ENCODE peak calls at places on chromosomes 7 and 10, in five cellular contexts. E is heart right ventricle; M is naive thymus-derived CD4-positive, alpha-beta T cell; T is transverse colon; Q is Panc1. P is an unnamed sample.

GRCh38 chr7:1432411-1433082 is 26.7 kb downstream of the MICALL2 start:
- DNase-seq in E (peak; percentile 78), M (peak; percentile 85), T (peak; percentile 76), Q (peak; percentile 24), P (peak; percentile 73)

GRCh38 chr7:133367561-133367960 is 114.7 kb downstream of the EXOC4 start:
- DNase-seq in E (no peak), M (no peak), T (no peak), Q (no peak), P (no peak)

GRCh38 chr7:1237704-1238255 is 5.1 kb downstream of the UNCX start:
- DNase-seq in E (no peak), M (no peak), T (no peak), Q (no peak), P (no peak)

GRCh38 chr10:110269641-110270318 is 34.9 kb downstream of the SMNDC1 start:
- DNase-seq in E (no peak), M (peak; percentile 29), T (peak; percentile 17), Q (no peak), P (no peak)

GRCh38 chr10:14259696-14260595 is 70.8 kb downstream of the FRMD4A start:
- DNase-seq in E (no peak), M (no peak), T (no peak), Q (no peak), P (no peak)

GRCh38 chr7:122327969-122328368 is 23.4 kb upstream of the FEZF1 start:
- DNase-seq in E (no peak), M (no peak), T (no peak), Q (no peak), P (no peak)

GRCh38 chr10:58465641-58466040 is 47.0 kb upstream of the BICC1 start:
- DNase-seq in E (no peak), M (no peak), T (no peak), Q (no peak), P (no peak)

GRCh38 chr7:142549007-142549406 is 200.3 kb upstream of the PRSS1 start:
- DNase-seq in E (no peak), M (no peak), T (no peak), Q (no peak), P (no peak)

GRCh38 chr10:35942052-35942451 is 300.0 kb upstream of the FZD8 start:
- DNase-seq in E (no peak), M (no peak), T (no peak), Q (no peak), P (no peak)

GRCh38 chr7:39465055-39465929 is 100.9 kb upstream of the YAE1 start:
- DNase-seq in E (no peak), M (peak; percentile 9), T (peak; percentile 50), Q (peak; percentile 36), P (no peak)

GRCh38 chr7:128831994-128832879 is 2.0 kb downstream of the FLNC start:
- DNase-seq in E (peak; percentile 66), M (no peak), T (no peak), Q (no peak), P (no peak)

GRCh38 chr7:128835231-128835751 is 5.1 kb downstream of the FLNC start:
- DNase-seq in E (no peak), M (no peak), T (no peak), Q (no peak), P (no peak)

GRCh38 chr7:128833148-128833938 is 3.1 kb downstream of the FLNC start:
- DNase-seq in E (peak; percentile 61), M (no peak), T (peak; percentile 48), Q (no peak), P (no peak)

GRCh38 chr7:128832880-128833147 is 2.6 kb downstream of the FLNC start:
- DNase-seq in E (no peak), M (no peak), T (no peak), Q (no peak), P (no peak)

DNA sequence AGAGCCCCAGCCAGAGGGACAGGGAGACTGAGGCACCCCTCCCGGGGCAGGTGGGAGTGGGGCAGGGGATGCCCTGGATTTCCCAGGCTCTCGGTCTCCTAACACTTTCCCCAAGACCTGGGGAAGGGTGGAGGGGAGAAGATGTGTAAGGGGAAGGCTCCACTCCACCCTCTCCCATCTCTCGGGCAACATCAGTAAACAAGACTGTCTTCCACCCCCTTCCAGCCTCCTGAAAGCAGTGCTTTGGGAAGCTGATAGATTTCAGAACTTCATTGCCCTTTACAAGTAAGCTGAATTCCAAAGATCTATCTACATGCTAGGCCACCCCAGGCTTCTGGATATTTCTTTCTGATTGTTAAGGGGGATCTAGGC is 3.7 kb downstream of the FLNC start:
- DNase-seq in E (no peak), M (no peak), T (no peak), Q (no peak), P (no peak)
- H3K4me3 ChIP-seq in E (no peak overlapping the region), M (no peak overlapping the region), T (no peak overlapping the region), Q (no peak overlapping the region), P (no peak overlapping the region)

GRCh38 chr7:76296743-76297740 is 5.4 kb upstream of the HSPB1 start:
- DNase-seq in E (no peak), M (no peak), T (peak; percentile 90), Q (no peak), P (no peak)

GRCh38 chr7:76294344-76295024 is 8.0 kb upstream of the HSPB1 start:
- DNase-seq in E (peak; percentile 97), M (no peak), T (peak; percentile 96), Q (no peak), P (no peak)

GRCh38 chr7:76291346-76292205 is 10.9 kb upstream of the HSPB1 start:
- DNase-seq in E (peak; percentile 89), M (peak; percentile 87), T (peak; percentile 92), Q (peak; percentile 99), P (peak; percentile 67)

GRCh38 chr7:76293407-76293901 is 9.0 kb upstream of the HSPB1 start:
- DNase-seq in E (no peak), M (no peak), T (no peak), Q (no peak), P (no peak)

DNA sequence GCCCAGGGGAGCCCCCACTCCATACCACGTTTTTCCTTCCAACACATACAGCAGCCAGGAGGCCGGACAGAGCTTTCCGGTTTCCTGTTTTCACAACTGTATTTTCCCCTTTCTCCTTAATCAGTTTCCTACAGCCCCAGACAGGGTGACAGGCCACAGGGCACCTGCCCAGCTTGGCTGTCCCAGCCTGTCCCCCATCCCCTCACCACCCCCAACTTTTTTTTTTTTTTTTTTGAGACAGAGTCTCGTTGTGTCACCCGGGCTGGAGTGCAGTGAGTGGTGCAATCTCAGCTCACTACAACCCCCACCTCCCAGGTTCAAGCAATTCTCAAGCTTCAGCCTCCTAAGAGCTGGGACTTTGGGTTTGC is 10.3 kb upstream of the HSPB1 start:
- DNase-seq in E (no peak), M (no peak), T (no peak), Q (no peak), P (no peak)
- H3K4me1 ChIP-seq in E (peaks cover 21% of the 10 kb centered on the region), M (no peaks in the 10 kb centered on the region), T (peaks cover 61% of the 10 kb centered on the region), Q (peaks cover 50% of the 10 kb centered on the region), P (peaks cover 4% of the 10 kb centered on the region)

DNA sequence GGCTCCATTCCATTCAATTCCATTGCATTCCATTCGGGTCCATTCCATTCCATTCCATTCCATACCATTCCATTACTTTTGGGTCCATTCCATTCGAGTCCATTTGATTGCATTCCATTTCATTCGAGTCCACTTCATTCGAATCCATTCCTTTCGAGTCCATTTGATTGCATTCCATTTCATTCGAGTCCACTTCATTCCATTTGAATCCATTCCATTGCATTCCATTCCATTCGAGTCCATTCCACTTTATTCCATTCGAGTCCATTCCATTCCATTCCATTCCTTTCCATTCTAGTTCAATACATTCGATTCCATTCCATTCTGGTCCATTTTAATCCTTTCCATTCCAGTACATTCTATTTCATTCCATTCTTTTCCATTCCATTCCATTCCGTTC is 334.0 kb downstream of the ZNF33B start:
- DNase-seq in E (no peak), M (no peak), T (no peak), Q (no peak), P (no peak)
- H3K9me3 ChIP-seq in E (peaks cover 98% of the 10 kb centered on the region), M (peaks cover 6% of the 10 kb centered on the region), T (peaks cover 38% of the 10 kb centered on the region), Q (no peaks in the 10 kb centered on the region), P (no peaks in the 10 kb centered on the region)

DNA sequence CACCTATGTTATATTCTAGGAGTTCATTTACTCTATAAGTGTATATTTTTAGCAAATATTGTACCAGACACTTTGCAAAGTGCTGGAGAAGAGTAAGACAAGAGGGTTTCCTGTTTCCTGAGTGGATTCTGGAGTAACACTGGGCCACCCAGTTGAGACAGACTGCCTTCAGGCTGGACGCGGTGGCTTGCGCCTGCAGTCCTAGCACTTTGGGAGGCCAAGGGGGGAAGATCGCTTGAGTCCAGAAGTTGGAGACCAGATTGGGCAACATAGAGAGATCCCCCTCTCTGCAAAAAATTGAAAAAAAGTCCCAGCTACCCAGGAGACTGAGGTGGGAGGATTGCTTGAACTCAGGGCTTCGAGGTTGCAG is 772 bp upstream of the ZSCAN25 start:
- DNase-seq in E (no peak), M (no peak), T (no peak), Q (no peak), P (no peak)
- H3K4me3 ChIP-seq in E (peak overlapping the region; percentile 97), M (peak overlapping the region; percentile 83), T (peak overlapping the region; percentile 68), Q (peak overlapping the region; percentile 92), P (peak overlapping the region; percentile 87)

DNA sequence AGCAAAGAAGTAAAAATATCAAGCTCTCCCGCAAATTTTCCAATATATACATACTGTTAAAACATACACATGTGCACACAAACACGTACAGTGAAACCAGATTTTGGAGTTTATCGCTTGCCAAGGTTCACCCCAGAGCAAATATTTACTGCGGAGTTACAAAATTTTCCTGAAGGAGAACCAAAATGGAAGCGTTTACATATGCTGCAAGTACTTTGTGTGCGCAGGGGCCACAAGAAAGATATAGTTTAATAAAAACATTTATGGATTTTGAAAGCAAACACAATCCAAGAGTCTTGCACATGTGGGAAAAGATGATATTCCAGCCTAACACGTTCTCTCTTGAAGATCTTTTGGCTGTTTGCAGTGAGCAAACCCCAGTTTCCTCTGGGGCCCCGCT is 301.3 kb upstream of the NFE2L3 start:
- DNase-seq in E (no peak), M (no peak), T (no peak), Q (no peak), P (no peak)
- H3K4me1 ChIP-seq in E (peaks cover 6% of the 10 kb centered on the region), M (peaks cover 8% of the 10 kb centered on the region), T (peaks cover 77% of the 10 kb centered on the region), Q (peaks cover 9% of the 10 kb centered on the region), P (peaks cover 10% of the 10 kb centered on the region)

DNA sequence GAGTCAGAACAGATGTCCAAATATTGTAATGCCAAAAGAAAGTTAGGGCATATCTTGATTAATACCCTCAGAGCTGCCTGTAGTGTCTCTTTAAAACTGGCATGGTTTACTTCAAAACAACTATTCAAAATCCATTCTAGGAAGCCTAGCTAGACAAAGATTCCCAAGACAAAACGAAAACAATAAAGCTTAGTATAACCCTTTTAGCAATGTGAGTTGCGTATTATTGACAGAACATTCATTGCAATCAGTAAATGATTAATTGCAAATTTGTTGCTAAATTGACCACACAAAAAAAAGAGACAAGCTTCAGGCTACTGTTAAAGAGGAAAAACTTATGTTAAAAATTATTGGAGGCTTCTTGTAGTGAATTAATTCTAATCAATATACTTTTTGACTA is 406.9 kb downstream of the DGKB start:
- DNase-seq in E (no peak), M (no peak), T (no peak), Q (no peak), P (no peak)
- H3K9me3 ChIP-seq in E (no peaks in the 10 kb centered on the region), M (no peaks in the 10 kb centered on the region), T (no peaks in the 10 kb centered on the region), Q (no peaks in the 10 kb centered on the region), P (no peaks in the 10 kb centered on the region)